ENCODE peak calls at places on chromosome 5, in nine cellular contexts. N, B, R, L, Q, P, Z, E and Y are unnamed samples.

GRCh38 chr5:135191084-135191826 is 157.2 kb upstream of the PITX1 start:
- DNase-seq in N (peak), B (peak), R (peak), L (peak), Q (peak), P (peak), Z (peak), E (peak), Y (peak)

GRCh38 chr5:116887104-116887503 is 312.5 kb upstream of the SEMA6A start:
- DNase-seq in N (no peak), B (no peak), R (no peak), L (no peak), Q (no peak), P (no peak), Z (no peak), E (no peak), Y (no peak)

GRCh38 chr5:53262348-53262970 is 152.9 kb upstream of the MOCS2 start:
- DNase-seq in N (no peak), B (peak), R (peak), L (no peak), Q (no peak), P (peak), Z (no peak), E (no peak), Y (peak)

GRCh38 chr5:10975915-10976314 is 214.9 kb upstream of the DAP start:
- DNase-seq in N (no peak), B (peak), R (no peak), L (no peak), Q (no peak), P (no peak), Z (no peak), E (no peak), Y (no peak)

GRCh38 chr5:171496431-171496830 is 77.0 kb downstream of the FGF18 start:
- DNase-seq in N (no peak), B (peak), R (no peak), L (no peak), Q (no peak), P (no peak), Z (no peak), E (no peak), Y (no peak)

GRCh38 chr5:132754947-132755346 is 7.7 kb downstream of the CCNI2 start:
- DNase-seq in N (no peak), B (peak), R (peak), L (no peak), Q (no peak), P (peak), Z (peak), E (no peak), Y (no peak)

GRCh38 chr5:179113945-179114641 is 53.9 kb downstream of the ZNF354C start:
- DNase-seq in N (no peak), B (no peak), R (no peak), L (no peak), Q (peak), P (no peak), Z (no peak), E (no peak), Y (no peak)

GRCh38 chr5:14370386-14370785 is 211.2 kb upstream of the OTULINL start:
- DNase-seq in N (no peak), B (no peak), R (no peak), L (no peak), Q (no peak), P (no peak), Z (no peak), E (no peak), Y (no peak)

GRCh38 chr5:10372726-10373709 is 19.5 kb downstream of the MARCHF6 start:
- DNase-seq in N (no peak), B (peak), R (no peak), L (no peak), Q (no peak), P (no peak), Z (no peak), E (no peak), Y (no peak)